ENCODE peak calls at places on chromosomes 3 and 15, in nine cellular contexts. S is AG09309, D is transverse colon, Z is brain microvascular endothelial cell, K is cardiac fibroblast, A is stomach, M is left lung, W is lower lobe of right lung, R is endothelial cell of umbilical vein. I is an unnamed sample.

GRCh38 chr15:81386947-81387346 is 12.9 kb upstream of the TMC3 start:
- DNase-seq in S (no peak), D (no peak), Z (no peak), K (peak), A (no peak), M (no peak), W (no peak), R (no peak), I (no peak)

GRCh38 chr3:180277036-180277435 is 240.3 kb upstream of the PEX5L start:
- DNase-seq in S (no peak), D (no peak), Z (no peak), K (peak), A (no peak), M (no peak), W (no peak), R (no peak), I (peak)

GRCh38 chr3:135896613-135897012 is 68.9 kb upstream of the PPP2R3A start:
- DNase-seq in S (no peak), D (no peak), Z (no peak), K (peak), A (no peak), M (no peak), W (no peak), R (no peak), I (peak)

GRCh38 chr15:62495670-62496328 is 330.7 kb upstream of the C2CD4B start:
- DNase-seq in S (peak), D (peak), Z (peak), K (peak), A (peak), M (peak), W (no peak), R (no peak), I (peak)

GRCh38 chr15:90165659-90166489 is 35.3 kb upstream of the SEMA4B start:
- DNase-seq in S (peak), D (peak), Z (peak), K (peak), A (peak), M (peak), W (peak), R (peak), I (peak)

GRCh38 chr3:39288300-39288808 is 8.5 kb upstream of the CX3CR1 start:
- DNase-seq in S (peak), D (peak), Z (peak), K (peak), A (peak), M (peak), W (peak), R (peak), I (peak)

GRCh38 chr3:123843668-123844067 is 40.5 kb downstream of the MYLK start:
- DNase-seq in S (peak), D (no peak), Z (peak), K (peak), A (no peak), M (no peak), W (no peak), R (no peak), I (no peak)

GRCh38 chr3:98994128-98994762 is 92.8 kb upstream of the DCBLD2 start:
- DNase-seq in S (peak), D (no peak), Z (peak), K (peak), A (no peak), M (no peak), W (no peak), R (peak), I (peak)

GRCh38 chr15:29926083-29926388 is 103.8 kb upstream of the TJP1 start:
- DNase-seq in S (no peak), D (no peak), Z (no peak), K (no peak), A (no peak), M (no peak), W (no peak), R (no peak), I (no peak)

GRCh38 chr3:55169608-55170010 is 241.8 kb upstream of the LRTM1 start:
- DNase-seq in S (peak), D (no peak), Z (peak), K (peak), A (no peak), M (no peak), W (no peak), R (no peak), I (peak)

GRCh38 chr3:30597131-30597768 is 9.2 kb upstream of the TGFBR2 start:
- DNase-seq in S (peak), D (no peak), Z (peak), K (peak), A (no peak), M (no peak), W (no peak), R (no peak), I (peak)

GRCh38 chr3:46440531-46441294 is 24.0 kb downstream of the LTF start:
- DNase-seq in S (no peak), D (peak), Z (no peak), K (no peak), A (no peak), M (no peak), W (no peak), R (no peak), I (no peak)

GRCh38 chr3:2870714-2871353 is 239.3 kb downstream of the IL5RA start:
- DNase-seq in S (no peak), D (no peak), Z (no peak), K (no peak), A (no peak), M (no peak), W (no peak), R (no peak), I (peak)

GRCh38 chr3:100225883-100226282 is 34.9 kb upstream of the TBC1D23 start:
- DNase-seq in S (no peak), D (no peak), Z (no peak), K (no peak), A (no peak), M (no peak), W (no peak), R (no peak), I (no peak)

GRCh38 chr3:4726549-4726948 is 233.4 kb downstream of the ITPR1 start:
- DNase-seq in S (no peak), D (no peak), Z (no peak), K (peak), A (no peak), M (no peak), W (no peak), R (no peak), I (peak)

GRCh38 chr15:96296264-96296663 is 34.2 kb upstream of the NR2F2 start:
- DNase-seq in S (no peak), D (no peak), Z (peak), K (peak), A (no peak), M (no peak), W (no peak), R (no peak), I (peak)

GRCh38 chr15:73927476-73928240 is 1.4 kb downstream of the LOXL1 start:
- DNase-seq in S (no peak), D (peak), Z (peak), K (peak), A (peak), M (peak), W (peak), R (peak), I (peak)

GRCh38 chr3:46946856-46947544 is 29.5 kb downstream of the CCDC12 start:
- DNase-seq in S (no peak), D (peak), Z (peak), K (peak), A (peak), M (no peak), W (peak), R (peak), I (no peak)

GRCh38 chr15:77461486-77461885 is 40.8 kb downstream of the HMG20A start:
- DNase-seq in S (no peak), D (no peak), Z (no peak), K (no peak), A (no peak), M (no peak), W (no peak), R (no peak), I (peak)

GRCh38 chr15:80242132-80242769 is 9.8 kb downstream of the CTXND1 start:
- DNase-seq in S (no peak), D (peak), Z (no peak), K (peak), A (no peak), M (no peak), W (no peak), R (peak), I (peak)

GRCh38 chr15:81338422-81339007 is 14.6 kb upstream of the STARD5 start:
- DNase-seq in S (peak), D (no peak), Z (peak), K (peak), A (no peak), M (no peak), W (no peak), R (peak), I (peak)

GRCh38 chr3:11640009-11640673 is 3.6 kb downstream of the VGLL4 start:
- DNase-seq in S (no peak), D (no peak), Z (no peak), K (no peak), A (no peak), M (no peak), W (no peak), R (peak), I (peak)

GRCh38 chr15:29672923-29673809 is 149.1 kb downstream of the TJP1 start:
- DNase-seq in S (no peak), D (no peak), Z (no peak), K (peak), A (no peak), M (no peak), W (no peak), R (no peak), I (peak)

GRCh38 chr3:118204052-118204451 is 830.6 kb downstream of the IGSF11 start:
- DNase-seq in S (no peak), D (no peak), Z (no peak), K (no peak), A (no peak), M (no peak), W (no peak), R (no peak), I (no peak)

GRCh38 chr3:179542375-179542774 is 20.4 kb upstream of the ACTL6A start:
- DNase-seq in S (no peak), D (no peak), Z (no peak), K (no peak), A (no peak), M (no peak), W (no peak), R (no peak), I (no peak)

GRCh38 chr15:58269455-58270414 is 131.6 kb downstream of the AQP9 start:
- DNase-seq in S (peak), D (peak), Z (peak), K (peak), A (no peak), M (no peak), W (no peak), R (peak), I (peak)

GRCh38 chr15:67820992-67821783 is 4.1 kb upstream of the SKOR1 start:
- DNase-seq in S (no peak), D (peak), Z (no peak), K (peak), A (peak), M (no peak), W (no peak), R (peak), I (peak)

GRCh38 chr3:15894382-15894781 is 96.6 kb upstream of the ANKRD28 start:
- DNase-seq in S (no peak), D (no peak), Z (no peak), K (no peak), A (no peak), M (no peak), W (no peak), R (no peak), I (no peak)

DNA sequence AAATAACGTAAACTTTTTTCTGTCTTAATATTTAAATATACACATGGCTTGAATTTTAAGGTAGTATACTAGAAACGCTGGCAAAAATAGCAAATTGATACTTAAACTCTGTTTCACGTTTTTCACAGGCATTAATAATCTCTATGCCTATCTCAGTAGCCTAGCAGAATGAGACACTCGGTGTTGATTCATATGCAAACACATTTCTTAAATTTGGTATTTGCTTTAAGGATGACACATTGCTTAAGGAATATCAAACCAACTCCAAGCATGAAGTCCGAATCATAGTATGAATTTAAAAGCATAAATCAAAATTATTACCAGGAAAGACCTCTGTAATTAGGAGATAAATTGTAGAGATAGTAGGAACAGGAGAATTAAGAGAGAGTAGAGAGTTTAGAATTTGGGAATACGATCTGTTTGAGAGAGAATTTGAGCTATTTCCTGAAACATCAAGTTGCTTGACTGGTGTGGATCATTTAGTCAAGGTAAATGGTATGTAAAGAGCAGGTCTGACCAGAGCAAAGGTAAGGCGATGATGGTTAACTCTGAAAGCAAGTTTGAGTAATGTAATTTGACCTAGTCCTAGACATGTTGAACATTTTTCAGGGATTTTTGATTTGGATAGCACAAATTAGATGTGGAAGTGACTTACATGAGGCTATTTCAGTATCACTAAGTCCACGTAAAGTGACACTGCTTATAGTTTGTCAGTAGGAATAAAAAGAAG is 236.1 kb downstream of the ROBO1 start:
- DNase-seq in S (no peak), D (no peak), Z (no peak), K (no peak), A (no peak), M (no peak), W (no peak), R (no peak), I (no peak)
- H3K4me3 ChIP-seq in S (no peak), D (no peak), Z (no peak), K (no peak), A (no peak), M (no peak), W (no peak), R (no peak), I (no peak)

GRCh38 chr15:48406911-48407310 is 75.7 kb downstream of the DUT start:
- DNase-seq in S (no peak), D (no peak), Z (no peak), K (no peak), A (no peak), M (no peak), W (no peak), R (no peak), I (no peak)
- TF ChIP-seq CTCF in S (peak), D (no peak), Z (peak), K (peak), A (no peak), M (no peak), W (no peak), R (peak), I (peak)

GRCh38 chr15:52233405-52233804 is 42.2 kb upstream of the GNB5 start:
- DNase-seq in S (no peak), D (no peak), Z (no peak), K (peak), A (no peak), M (no peak), W (no peak), R (no peak), I (no peak)
- H3K4me3 ChIP-seq in S (no peak), D (no peak), Z (no peak), K (no peak), A (no peak), M (no peak), W (no peak), R (no peak), I (no peak)

GRCh38 chr15:86623236-86623635 is 543.6 kb downstream of the AGBL1 start:
- DNase-seq in S (no peak), D (no peak), Z (no peak), K (no peak), A (no peak), M (no peak), W (no peak), R (no peak), I (no peak)

GRCh38 chr15:86620113-86620512 is 540.4 kb downstream of the AGBL1 start:
- DNase-seq in S (no peak), D (no peak), Z (no peak), K (no peak), A (no peak), M (no peak), W (no peak), R (no peak), I (no peak)

GRCh38 chr15:86620636-86621349 is 541.1 kb downstream of the AGBL1 start:
- DNase-seq in S (no peak), D (no peak), Z (no peak), K (no peak), A (no peak), M (no peak), W (no peak), R (no peak), I (no peak)

GRCh38 chr15:86629409-86629808 is 549.7 kb downstream of the AGBL1 start:
- DNase-seq in S (no peak), D (no peak), Z (no peak), K (no peak), A (no peak), M (no peak), W (no peak), R (no peak), I (no peak)

DNA sequence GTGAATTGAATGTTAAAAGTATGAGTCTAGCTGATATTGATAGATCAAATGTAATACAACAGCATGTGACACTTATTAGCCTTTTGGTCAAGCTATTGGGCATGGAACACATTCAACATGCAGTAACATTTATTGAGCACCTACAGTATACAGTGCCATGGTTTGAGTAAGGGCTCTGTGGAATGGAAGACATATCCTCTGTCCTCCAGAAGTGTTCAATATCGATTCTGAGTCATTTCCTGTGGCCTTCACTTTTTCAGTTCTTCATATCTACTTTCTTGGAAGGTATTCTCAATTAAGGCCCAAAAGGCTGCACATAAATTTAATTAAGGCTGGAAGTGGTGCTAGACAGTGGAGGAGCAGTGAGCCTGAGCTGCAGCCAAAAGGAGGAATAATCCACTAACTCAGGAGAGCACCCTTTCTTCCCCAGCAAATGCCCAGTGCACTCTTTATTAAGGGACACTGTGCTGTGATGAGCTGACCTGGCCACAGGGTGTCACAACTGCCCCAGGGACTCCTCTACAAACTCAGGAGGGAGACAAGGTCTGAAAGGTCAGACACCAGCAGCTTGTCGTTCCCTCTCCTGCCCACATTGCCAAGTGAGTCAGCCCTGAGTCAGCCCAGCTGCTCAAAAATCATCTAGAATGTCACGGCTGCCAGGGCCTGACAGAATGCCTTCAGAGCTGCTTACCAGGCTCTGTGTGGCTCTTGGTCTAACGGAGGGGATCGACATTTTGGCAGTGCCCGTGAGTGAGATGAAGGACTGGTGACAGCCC is 544.8 kb downstream of the AGBL1 start:
- DNase-seq in S (peak), D (peak), Z (peak), K (peak), A (no peak), M (peak), W (peak), R (peak), I (peak)
- TF ChIP-seq CTCF in S (peak), D (peak), Z (peak), K (peak), A (no peak), M (no peak), W (peak), R (peak), I (peak)

DNA sequence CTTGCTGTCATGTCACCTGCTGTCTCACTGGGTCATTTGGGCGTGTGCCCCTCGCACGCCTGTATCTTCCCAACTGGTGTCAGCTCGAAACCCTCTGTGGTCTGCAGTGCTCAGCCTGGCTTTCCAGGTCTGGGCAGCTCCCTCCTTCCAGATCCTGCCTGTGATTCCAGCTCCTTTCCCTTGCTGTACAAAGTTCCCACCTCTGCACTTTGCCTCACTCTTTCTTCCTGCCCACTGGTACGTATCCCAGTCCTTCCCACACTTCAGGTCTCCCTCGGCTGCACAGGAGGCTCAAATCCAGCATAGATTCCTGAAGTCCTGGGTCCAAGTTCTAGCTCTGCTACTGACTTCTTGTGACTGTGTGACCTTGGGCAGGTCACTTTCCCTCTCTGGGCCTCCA is 2.1 kb upstream of the PAQR5 start:
- DNase-seq in S (no peak), D (no peak), Z (no peak), K (no peak), A (no peak), M (no peak), W (no peak), R (no peak), I (no peak)
- H3K4me3 ChIP-seq in S (no peak), D (no peak), Z (no peak), K (no peak), A (no peak), M (no peak), W (peak), R (no peak), I (no peak)

GRCh38 chr15:60589728-60590127 is 110.8 kb upstream of the ICE2 start:
- DNase-seq in S (peak), D (no peak), Z (no peak), K (no peak), A (no peak), M (no peak), W (no peak), R (no peak), I (no peak)

GRCh38 chr15:60590935-60591490 is 112.1 kb upstream of the ICE2 start:
- DNase-seq in S (no peak), D (peak), Z (peak), K (peak), A (peak), M (peak), W (peak), R (peak), I (peak)

GRCh38 chr15:60591491-60592385 is 112.8 kb upstream of the ICE2 start:
- DNase-seq in S (no peak), D (peak), Z (no peak), K (peak), A (peak), M (peak), W (peak), R (peak), I (no peak)

GRCh38 chr15:60594071-60594470 is 115.1 kb upstream of the ICE2 start:
- DNase-seq in S (no peak), D (no peak), Z (no peak), K (no peak), A (no peak), M (no peak), W (no peak), R (no peak), I (no peak)

GRCh38 chr15:60592386-60593339 is 113.7 kb upstream of the ICE2 start:
- DNase-seq in S (no peak), D (peak), Z (peak), K (peak), A (peak), M (peak), W (peak), R (peak), I (peak)
- TF ChIP-seq CTCF in S (peak), D (peak), Z (peak), K (peak), A (no peak), M (no peak), W (peak), R (peak), I (no peak)